ENCODE peak calls at places on chromosomes 2 and 18, in five cellular contexts. J is LoVo; Y is effector CD4-positive, alpha-beta T cell; W is progenitor cell of endocrine pancreas; T is NCI-H1092 treated with DMSO at 0.1 percent for 48 hours. P is an unnamed sample.

GRCh38 chr2:136131961-136132839 is 14.3 kb upstream of the CXCR4 start:
- DNase-seq in J (no peak), Y (peak; percentile 75), W (no peak), T (peak; percentile 39), P (peak; percentile 47)

GRCh38 chr2:30666307-30666874 is 140.9 kb downstream of the CAPN13 start:
- DNase-seq in J (no peak), Y (no peak), W (no peak), T (no peak), P (no peak)

GRCh38 chr2:239297142-239298125 is 103.4 kb downstream of the HDAC4 start:
- DNase-seq in J (no peak), Y (no peak), W (no peak), T (no peak), P (no peak)

GRCh38 chr18:79515944-79516351 is 120.2 kb downstream of the NFATC1 start:
- DNase-seq in J (no peak), Y (no peak), W (no peak), T (no peak), P (no peak)

GRCh38 chr2:1633936-1634587 is 110.3 kb downstream of the PXDN start:
- DNase-seq in J (no peak), Y (no peak), W (no peak), T (no peak), P (no peak)

GRCh38 chr2:157305713-157306110 is 19.9 kb downstream of the ERMN start:
- DNase-seq in J (no peak), Y (no peak), W (no peak), T (no peak), P (no peak)

GRCh38 chr2:218886461-218886947 is 5.9 kb downstream of the WNT10A start:
- DNase-seq in J (no peak), Y (no peak), W (no peak), T (peak; percentile 49), P (peak; percentile 50)

GRCh38 chr2:127347000-127347399 is 40.8 kb downstream of the MAP3K2 start:
- DNase-seq in J (no peak), Y (no peak), W (no peak), T (no peak), P (no peak)

GRCh38 chr2:10814571-10815331 is 2.2 kb upstream of the PDIA6 start:
- DNase-seq in J (no peak), Y (no peak), W (no peak), T (no peak), P (no peak)

GRCh38 chr18:22408059-22408458 is 9.7 kb downstream of the CTAGE1 start:
- DNase-seq in J (no peak), Y (no peak), W (no peak), T (no peak), P (no peak)

GRCh38 chr2:241507430-241508239 is 749 bp downstream of the STK25 start:
- DNase-seq in J (peak; percentile 46), Y (peak; percentile 19), W (peak; percentile 66), T (peak; percentile 21), P (peak; percentile 17)

GRCh38 chr18:3451989-3452749 is 2.2 kb downstream of the TGIF1 start:
- DNase-seq in J (peak; percentile 62), Y (peak; percentile 24), W (peak; percentile 28), T (no peak), P (no peak)

GRCh38 chr18:3350566-3351527 is 88.9 kb downstream of the MYL12B start:
- DNase-seq in J (peak; percentile 65), Y (no peak), W (no peak), T (no peak), P (peak; percentile 33)

GRCh38 chr2:189192766-189193165 is 13.2 kb upstream of the COL5A2 start:
- DNase-seq in J (no peak), Y (no peak), W (no peak), T (no peak), P (no peak)

GRCh38 chr2:147135401-147135800 is 709.4 kb upstream of the ACVR2A start:
- DNase-seq in J (no peak), Y (no peak), W (no peak), T (peak; percentile 76), P (no peak)

GRCh38 chr2:28356095-28356911 is 36.4 kb upstream of the FOSL2 start:
- DNase-seq in J (peak; percentile 73), Y (no peak), W (no peak), T (peak; percentile 62), P (no peak)

GRCh38 chr2:43473767-43474166 is 122.1 kb downstream of the THADA start:
- DNase-seq in J (no peak), Y (no peak), W (no peak), T (no peak), P (no peak)

GRCh38 chr2:240396623-240397541 is 38.6 kb upstream of the GPC1 start:
- DNase-seq in J (no peak), Y (no peak), W (no peak), T (no peak), P (no peak)

GRCh38 chr2:181971032-181971431 is 14.6 kb upstream of the PPP1R1C start:
- DNase-seq in J (no peak), Y (no peak), W (no peak), T (no peak), P (no peak)